ENCODE peak calls at places on chromosome 14, in eight cellular contexts. N is PC-9, D is lower leg skin, E is AG10803, S is HCT116, L is left lung, J is Calu3, X is ovary. F is an unnamed sample.

GRCh38 chr14:69484444-69485113 is at the start of gene PLEKHD1:
- DNase-seq in N (peak), D (no peak), E (no peak), S (peak), L (peak), J (peak), X (no peak), F (no peak)

GRCh38 chr14:103033744-103034143 is 23.6 kb downstream of the CDC42BPB start:
- DNase-seq in N (no peak), D (no peak), E (no peak), S (no peak), L (no peak), J (no peak), X (no peak), F (no peak)

GRCh38 chr14:69154779-69155178 is 1.9 kb upstream of the DCAF5 start:
- DNase-seq in N (no peak), D (no peak), E (no peak), S (no peak), L (no peak), J (no peak), X (peak), F (no peak)

GRCh38 chr14:72237722-72238666 is 305.8 kb downstream of the RGS6 start:
- DNase-seq in N (no peak), D (no peak), E (no peak), S (no peak), L (no peak), J (no peak), X (no peak), F (no peak)

GRCh38 chr14:70700955-70701354 is 59.2 kb downstream of the TTC9 start:
- DNase-seq in N (no peak), D (no peak), E (no peak), S (no peak), L (no peak), J (no peak), X (no peak), F (no peak)

GRCh38 chr14:67622675-67623074 is 3.0 kb downstream of the ARG2 start:
- DNase-seq in N (no peak), D (peak), E (peak), S (no peak), L (peak), J (no peak), X (no peak), F (no peak)

GRCh38 chr14:24332094-24332983 is 2.5 kb downstream of the ADCY4 start:
- DNase-seq in N (peak), D (no peak), E (peak), S (no peak), L (peak), J (peak), X (peak), F (peak)

GRCh38 chr14:56002876-56003625 is 115.2 kb upstream of the PELI2 start:
- DNase-seq in N (no peak), D (no peak), E (no peak), S (no peak), L (no peak), J (no peak), X (no peak), F (no peak)

GRCh38 chr14:52442602-52443001 is 109.7 kb downstream of the TXNDC16 start:
- DNase-seq in N (no peak), D (no peak), E (no peak), S (no peak), L (no peak), J (no peak), X (no peak), F (no peak)

GRCh38 chr14:27608377-27608776 is 1010.5 kb upstream of the NOVA1 start:
- DNase-seq in N (no peak), D (no peak), E (no peak), S (no peak), L (no peak), J (no peak), X (no peak), F (no peak)

GRCh38 chr14:63205281-63205575 is 985 bp downstream of the RHOJ start:
- DNase-seq in N (no peak), D (no peak), E (no peak), S (no peak), L (no peak), J (no peak), X (no peak), F (no peak)

GRCh38 chr14:95311752-95312151 is 8.0 kb downstream of the CLMN start:
- DNase-seq in N (no peak), D (no peak), E (no peak), S (peak), L (peak), J (peak), X (no peak), F (no peak)

GRCh38 chr14:33475623-33476022 is 475.3 kb downstream of the EGLN3 start:
- DNase-seq in N (peak), D (no peak), E (peak), S (no peak), L (no peak), J (peak), X (no peak), F (no peak)

GRCh38 chr14:37697489-37698121 is 102.2 kb downstream of the TTC6 start:
- DNase-seq in N (no peak), D (no peak), E (peak), S (no peak), L (no peak), J (no peak), X (no peak), F (no peak)

GRCh38 chr14:104688755-104689619 is at the start of gene INF2:
- DNase-seq in N (peak), D (no peak), E (peak), S (no peak), L (peak), J (peak), X (peak), F (peak)

GRCh38 chr14:93456356-93456755 is 25.6 kb downstream of the UNC79 start:
- DNase-seq in N (no peak), D (no peak), E (no peak), S (no peak), L (no peak), J (no peak), X (no peak), F (no peak)

GRCh38 chr14:74647834-74648361 is 35.9 kb upstream of the LTBP2 start:
- DNase-seq in N (peak), D (no peak), E (no peak), S (no peak), L (no peak), J (no peak), X (peak), F (no peak)

GRCh38 chr14:53032161-53032803 is 81.4 kb upstream of the FERMT2 start:
- DNase-seq in N (peak), D (peak), E (peak), S (peak), L (no peak), J (peak), X (no peak), F (no peak)

GRCh38 chr14:75981826-75982723 is at the start of gene TGFB3:
- DNase-seq in N (peak), D (peak), E (peak), S (peak), L (peak), J (peak), X (peak), F (peak)

GRCh38 chr14:101820283-101820798 is 58.8 kb downstream of the PPP2R5C start:
- DNase-seq in N (no peak), D (no peak), E (no peak), S (no peak), L (no peak), J (no peak), X (no peak), F (no peak)

GRCh38 chr14:68510201-68510600 is 282.7 kb downstream of the ZFP36L1 start:
- DNase-seq in N (no peak), D (peak), E (peak), S (no peak), L (no peak), J (no peak), X (peak), F (no peak)

GRCh38 chr14:60092516-60092915 is 793 bp downstream of the PCNX4 start:
- DNase-seq in N (no peak), D (no peak), E (peak), S (no peak), L (no peak), J (no peak), X (peak), F (no peak)

GRCh38 chr14:52266782-52267181 is 716 bp upstream of the PTGDR start:
- DNase-seq in N (no peak), D (no peak), E (peak), S (no peak), L (no peak), J (no peak), X (no peak), F (no peak)

GRCh38 chr14:69716483-69717187 is 50.3 kb upstream of the SRSF5 start:
- DNase-seq in N (peak), D (no peak), E (peak), S (no peak), L (no peak), J (no peak), X (no peak), F (no peak)

GRCh38 chr14:103943673-103944072 is 1.3 kb upstream of the RD3L start:
- DNase-seq in N (no peak), D (no peak), E (no peak), S (no peak), L (no peak), J (no peak), X (no peak), F (no peak)

GRCh38 chr14:69316449-69317391 is 56.8 kb downstream of the GALNT16 start:
- DNase-seq in N (peak), D (peak), E (peak), S (no peak), L (peak), J (peak), X (peak), F (no peak)

GRCh38 chr14:75295061-75295461 is 16.4 kb downstream of the FOS start:
- DNase-seq in N (peak), D (peak), E (peak), S (no peak), L (peak), J (peak), X (peak), F (no peak)

GRCh38 chr14:96762650-96763049 is 34.5 kb upstream of the VRK1 start:
- DNase-seq in N (no peak), D (no peak), E (peak), S (peak), L (no peak), J (peak), X (no peak), F (no peak)

GRCh38 chr14:91947196-91948184 is at the start of gene FBLN5:
- DNase-seq in N (peak), D (peak), E (peak), S (no peak), L (peak), J (peak), X (peak), F (no peak)

GRCh38 chr14:101400815-101401214 is 160.5 kb upstream of the DIO3 start:
- DNase-seq in N (no peak), D (no peak), E (peak), S (no peak), L (no peak), J (no peak), X (no peak), F (no peak)

GRCh38 chr14:95877633-95878032 is 1.0 kb downstream of the TUNAR start:
- DNase-seq in N (no peak), D (no peak), E (no peak), S (no peak), L (no peak), J (no peak), X (no peak), F (no peak)

GRCh38 chr14:22837750-22838538 is 1.6 kb downstream of the MMP14 start:
- DNase-seq in N (no peak), D (peak), E (peak), S (no peak), L (peak), J (no peak), X (peak), F (no peak)
- TF ChIP-seq CTCF in N (no peak), D (no peak), E (peak), S (no peak), L (no peak), J (no peak), X (no peak), F (no peak)

GRCh38 chr14:99885649-99885958 is 92.4 kb downstream of the EML1 start:
- DNase-seq in N (no peak), D (no peak), E (no peak), S (no peak), L (no peak), J (no peak), X (no peak), F (no peak)
- TF ChIP-seq CTCF in N (no peak), D (no peak), E (no peak), S (no peak), L (peak), J (no peak), X (no peak), F (no peak)

GRCh38 chr14:29536886-29537511 is 390.6 kb downstream of the PRKD1 start:
- DNase-seq in N (no peak), D (no peak), E (peak), S (no peak), L (no peak), J (peak), X (no peak), F (no peak)
- TF ChIP-seq CTCF in N (peak), D (no peak), E (peak), S (peak), L (no peak), J (peak), X (no peak), F (no peak)

GRCh38 chr14:77763316-77763715 is 2.4 kb upstream of the SNW1 start:
- DNase-seq in N (no peak), D (no peak), E (no peak), S (no peak), L (no peak), J (no peak), X (no peak), F (no peak)

GRCh38 chr14:77761205-77761931 is 412 bp upstream of the SNW1 start:
- DNase-seq in N (peak), D (peak), E (peak), S (no peak), L (peak), J (peak), X (peak), F (no peak)

GRCh38 chr14:77763978-77764377 is 3.0 kb upstream of the SNW1 start:
- DNase-seq in N (no peak), D (no peak), E (no peak), S (no peak), L (no peak), J (no peak), X (no peak), F (no peak)

DNA sequence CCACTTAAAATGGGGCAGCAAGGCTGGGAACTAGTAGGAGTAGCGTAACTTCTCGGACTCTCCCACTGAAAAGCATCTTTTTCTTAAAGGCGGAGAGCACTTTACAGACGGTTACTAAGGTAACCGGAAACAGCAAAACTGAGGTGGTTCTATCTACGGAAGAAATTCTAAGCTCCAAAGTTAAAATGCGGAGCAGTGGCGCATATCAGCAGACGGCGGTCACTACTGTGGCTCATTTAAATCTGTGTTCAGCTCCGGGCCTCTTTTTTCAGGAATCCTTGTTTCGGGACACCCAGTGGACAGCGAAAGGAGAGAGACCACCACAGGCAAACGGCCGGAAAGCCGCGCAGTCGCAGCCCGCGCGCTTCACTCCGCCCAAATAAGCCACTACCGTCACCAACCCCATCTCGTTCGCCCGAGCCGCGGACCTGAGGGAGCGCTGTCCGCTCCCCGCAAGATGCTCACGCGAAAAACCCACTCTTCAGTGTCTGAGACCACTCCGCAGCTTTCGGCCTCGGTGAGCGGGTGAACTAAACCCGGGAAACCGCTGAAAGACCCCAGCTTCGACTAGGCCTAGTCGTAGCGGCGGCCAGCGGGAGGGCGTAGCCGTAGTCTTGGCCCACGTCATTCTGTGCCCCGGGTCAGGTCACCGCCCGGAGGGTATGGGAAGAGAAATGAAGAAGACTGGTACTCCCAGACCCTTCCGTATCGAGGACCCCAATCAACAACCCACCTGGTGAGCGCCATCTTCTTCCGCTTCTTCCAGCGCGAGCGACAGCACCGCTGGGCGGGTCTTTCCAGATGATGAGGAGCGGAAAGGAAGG is at the start of gene SNW1:
- DNase-seq in N (peak), D (peak), E (peak), S (peak), L (peak), J (peak), X (peak), F (peak)
- TF ChIP-seq CTCF in N (no peak), D (no peak), E (no peak), S (no peak), L (no peak), J (no peak), X (no peak), F (no peak)

GRCh38 chr14:49959822-49960408 is 67.0 kb downstream of the ARF6 start:
- DNase-seq in N (peak), D (no peak), E (no peak), S (no peak), L (no peak), J (no peak), X (no peak), F (no peak)
- TF ChIP-seq CTCF in N (no peak), D (no peak), E (no peak), S (no peak), L (no peak), J (no peak), X (no peak), F (no peak)

GRCh38 chr14:61927521-61927920 is 165.3 kb downstream of the SNAPC1 start:
- DNase-seq in N (peak), D (no peak), E (peak), S (no peak), L (no peak), J (peak), X (no peak), F (no peak)

GRCh38 chr14:61925732-61926445 is 163.7 kb downstream of the SNAPC1 start:
- DNase-seq in N (no peak), D (no peak), E (peak), S (no peak), L (no peak), J (no peak), X (no peak), F (no peak)

GRCh38 chr14:61927015-61927414 is 164.8 kb downstream of the SNAPC1 start:
- DNase-seq in N (peak), D (no peak), E (peak), S (no peak), L (no peak), J (no peak), X (no peak), F (no peak)

GRCh38 chr14:61923348-61923747 is 161.1 kb downstream of the SNAPC1 start:
- DNase-seq in N (no peak), D (no peak), E (peak), S (no peak), L (no peak), J (no peak), X (no peak), F (no peak)

DNA sequence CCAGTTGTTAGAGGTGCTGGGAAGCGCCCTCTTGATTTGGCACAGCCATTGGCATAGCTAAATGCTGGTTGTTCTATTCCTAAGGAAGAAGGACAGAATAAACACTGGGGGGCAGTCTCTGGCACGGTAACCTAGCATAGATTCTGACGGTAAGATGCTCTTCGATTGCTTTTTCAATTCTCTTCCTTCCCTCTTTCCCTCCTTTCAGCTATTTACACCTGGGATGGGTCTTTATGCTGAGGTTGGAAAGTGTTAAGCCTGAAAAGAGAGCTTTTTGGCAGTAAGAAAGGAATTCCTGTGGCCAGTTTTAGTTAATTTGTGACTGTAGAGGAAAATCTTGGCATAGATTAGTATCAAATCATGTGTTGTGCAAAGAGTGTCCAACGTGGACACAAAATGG is 162.8 kb downstream of the SNAPC1 start:
- DNase-seq in N (no peak), D (no peak), E (peak), S (peak), L (no peak), J (peak), X (no peak), F (no peak)
- TF ChIP-seq CTCF in N (no peak), D (no peak), E (peak), S (peak), L (no peak), J (no peak), X (no peak), F (peak)

DNA sequence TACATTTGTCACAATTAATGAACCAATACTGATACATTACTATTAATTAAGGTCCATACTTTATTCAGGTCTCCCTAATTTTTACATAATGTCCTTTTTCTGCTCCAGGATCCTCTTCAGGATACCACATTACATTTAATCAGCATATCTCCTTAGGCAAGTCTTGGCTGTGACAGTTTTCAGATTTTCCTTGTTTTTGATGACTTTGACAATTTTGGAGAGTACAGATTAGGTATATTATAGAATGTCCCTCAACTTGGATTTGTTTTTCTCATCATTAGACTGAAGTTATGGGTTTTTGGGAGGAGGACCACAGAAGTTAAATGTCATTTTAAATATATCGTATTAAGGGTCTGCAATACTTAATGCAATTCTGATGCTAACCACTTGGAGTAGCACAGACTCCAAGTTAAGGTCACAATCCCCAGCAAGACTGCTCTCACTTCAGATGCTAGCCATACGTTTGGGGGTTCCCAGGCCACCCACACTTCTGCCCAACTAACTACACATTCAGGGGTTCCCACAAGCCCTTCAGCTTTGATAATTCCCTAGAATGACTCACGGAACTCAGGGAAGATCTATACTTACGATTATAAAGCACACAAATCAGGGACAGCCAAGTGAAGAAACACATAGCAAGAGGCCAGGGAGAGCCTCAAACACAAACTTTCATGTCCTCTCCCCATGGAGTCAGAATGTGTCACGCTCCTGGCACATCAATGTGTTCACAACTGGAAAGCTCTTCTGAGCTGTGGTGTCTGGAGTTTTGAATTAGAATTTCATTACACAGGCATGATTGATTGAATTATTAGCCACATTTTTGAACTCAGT is 17.0 kb upstream of the NUBPL start:
- DNase-seq in N (no peak), D (no peak), E (no peak), S (peak), L (no peak), J (no peak), X (no peak), F (no peak)
- TF ChIP-seq CTCF in N (peak), D (no peak), E (peak), S (peak), L (no peak), J (peak), X (no peak), F (no peak)

F was measured in activated B cell treated with CpG ODN at 0.5 μM for 24 hours.